ENCODE peak calls at places on chromosome 5, in four cellular contexts. One of them, this sample, is unnamed.

GRCh38 chr5:56763711-56764466 is 51.5 kb upstream of the MAP3K1 start:
- DNase-seq in stomach: no peak
- DNase-seq in breast epithelium: peak; percentile 76
- DNase-seq in tibial artery: no peak
- DNase-seq in this sample: peak; percentile 16

GRCh38 chr5:53874409-53874808 is 314.0 kb downstream of the NDUFS4 start:
- DNase-seq in breast epithelium: no peak
- DNase-seq in stomach: no peak
- DNase-seq in tibial artery: no peak
- DNase-seq in this sample: no peak

GRCh38 chr5:4058899-4059298 is 463.3 kb downstream of the IRX1 start:
- DNase-seq in tibial artery: no peak
- DNase-seq in stomach: no peak
- DNase-seq in breast epithelium: no peak
- DNase-seq in this sample: no peak

GRCh38 chr5:139745800-139746690 is 49.6 kb upstream of the PSD2 start:
- DNase-seq in stomach: peak; percentile 62
- DNase-seq in tibial artery: peak; percentile 81
- DNase-seq in breast epithelium: peak; percentile 64
- DNase-seq in this sample: peak; percentile 69

GRCh38 chr5:58459276-58459859 is 518 bp downstream of the PLK2 start:
- DNase-seq in stomach: peak; percentile 34
- DNase-seq in tibial artery: peak; percentile 27
- DNase-seq in breast epithelium: peak; percentile 54
- DNase-seq in this sample: no peak

GRCh38 chr5:171857537-171857936 is 71.9 kb downstream of the SMIM23 start:
- DNase-seq in tibial artery: no peak
- DNase-seq in breast epithelium: no peak
- DNase-seq in stomach: no peak
- DNase-seq in this sample: no peak

GRCh38 chr5:5380298-5380697 is 42.2 kb upstream of the ICE1 start:
- DNase-seq in tibial artery: no peak
- DNase-seq in stomach: no peak
- DNase-seq in breast epithelium: no peak
- DNase-seq in this sample: no peak

GRCh38 chr5:4868140-4868735 is 271.9 kb upstream of the ADAMTS16 start:
- DNase-seq in tibial artery: no peak
- DNase-seq in stomach: peak; percentile 64
- DNase-seq in breast epithelium: no peak
- DNase-seq in this sample: peak; percentile 82

GRCh38 chr5:51632794-51633193 is 249.5 kb downstream of the ISL1 start:
- DNase-seq in breast epithelium: no peak
- DNase-seq in stomach: peak; percentile 26
- DNase-seq in tibial artery: no peak
- DNase-seq in this sample: no peak

GRCh38 chr5:10464173-10464572 is 22.5 kb downstream of the ROPN1L start:
- DNase-seq in breast epithelium: no peak
- DNase-seq in tibial artery: no peak
- DNase-seq in stomach: no peak
- DNase-seq in this sample: no peak

GRCh38 chr5:125896381-125896780 is 526.8 kb upstream of the GRAMD2B start:
- DNase-seq in breast epithelium: no peak
- DNase-seq in stomach: no peak
- DNase-seq in tibial artery: no peak
- DNase-seq in this sample: no peak

GRCh38 chr5:134570886-134571285 is 45.4 kb downstream of the JADE2 start:
- DNase-seq in stomach: no peak
- DNase-seq in tibial artery: no peak
- DNase-seq in breast epithelium: no peak
- DNase-seq in this sample: no peak

GRCh38 chr5:151923865-151924264 is 786 bp downstream of the GLRA1 start:
- DNase-seq in breast epithelium: no peak
- DNase-seq in stomach: no peak
- DNase-seq in tibial artery: no peak
- DNase-seq in this sample: no peak

GRCh38 chr5:8340261-8340660 is 471.3 kb downstream of the MTRR start:
- DNase-seq in breast epithelium: no peak
- DNase-seq in tibial artery: no peak
- DNase-seq in stomach: no peak
- DNase-seq in this sample: no peak

GRCh38 chr5:155539958-155540595 is 526.5 kb downstream of the KIF4B start:
- DNase-seq in stomach: no peak
- DNase-seq in breast epithelium: no peak
- DNase-seq in tibial artery: no peak
- DNase-seq in this sample: no peak

GRCh38 chr5:68749076-68749475 is 344.7 kb upstream of the SLC30A5 start:
- DNase-seq in tibial artery: no peak
- DNase-seq in breast epithelium: no peak
- DNase-seq in stomach: no peak
- DNase-seq in this sample: no peak

GRCh38 chr5:68744196-68744595 is 349.6 kb upstream of the SLC30A5 start:
- DNase-seq in stomach: no peak
- DNase-seq in tibial artery: no peak
- DNase-seq in breast epithelium: no peak
- DNase-seq in this sample: no peak

GRCh38 chr5:68746220-68747076 is 347.4 kb upstream of the SLC30A5 start:
- DNase-seq in stomach: no peak
- DNase-seq in breast epithelium: no peak
- DNase-seq in tibial artery: no peak
- DNase-seq in this sample: no peak

GRCh38 chr5:68747077-68747420 is 346.8 kb upstream of the SLC30A5 start:
- DNase-seq in tibial artery: no peak
- DNase-seq in breast epithelium: no peak
- DNase-seq in stomach: no peak
- DNase-seq in this sample: no peak

DNA sequence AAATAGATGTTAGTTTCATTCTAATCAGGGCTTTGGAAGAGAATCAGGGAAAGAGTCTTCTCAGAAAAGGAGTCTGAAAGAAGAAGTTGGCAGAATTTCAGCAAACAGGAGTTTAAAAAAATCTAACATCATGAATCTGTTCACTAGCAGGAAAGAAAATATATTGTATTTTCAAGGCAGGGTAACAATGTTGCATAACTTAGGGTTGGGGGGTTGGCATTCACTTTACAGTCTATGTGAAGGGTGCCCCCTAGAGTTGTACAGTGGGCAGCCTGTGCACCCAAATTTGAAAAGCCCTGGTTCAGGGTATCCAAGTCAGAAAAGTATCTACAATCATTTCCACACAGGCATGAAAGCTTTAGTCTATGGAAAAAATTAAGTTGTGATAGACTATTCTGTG is 348.4 kb upstream of the SLC30A5 start:
- DNase-seq in breast epithelium: no peak
- DNase-seq in stomach: no peak
- DNase-seq in tibial artery: no peak
- DNase-seq in this sample: no peak
- TF ChIP-seq CTCF in breast epithelium: no peak
- TF ChIP-seq CTCF in stomach: no peak
- TF ChIP-seq CTCF in tibial artery: no peak
- TF ChIP-seq CTCF in this sample: no peak

GRCh38 chr5:38404667-38405276 is 146.4 kb downstream of the EGFLAM start:
- DNase-seq in tibial artery: no peak
- DNase-seq in breast epithelium: no peak
- DNase-seq in stomach: peak; percentile 36
- DNase-seq in this sample: no peak
- TF ChIP-seq CTCF in tibial artery: no peak
- TF ChIP-seq CTCF in breast epithelium: no peak
- TF ChIP-seq CTCF in stomach: no peak
- TF ChIP-seq CTCF in this sample: no peak

GRCh38 chr5:131997026-131997726 is 14.3 kb downstream of the ACSL6 start:
- DNase-seq in stomach: no peak
- DNase-seq in tibial artery: no peak
- DNase-seq in breast epithelium: no peak
- DNase-seq in this sample: peak; percentile 30
- TF ChIP-seq CTCF in stomach: no peak
- TF ChIP-seq CTCF in tibial artery: no peak
- TF ChIP-seq CTCF in breast epithelium: no peak
- TF ChIP-seq CTCF in this sample: no peak

GRCh38 chr5:91219803-91220371 is 163.2 kb downstream of the ARRDC3 start:
- DNase-seq in breast epithelium: no peak
- DNase-seq in tibial artery: no peak
- DNase-seq in stomach: no peak
- DNase-seq in this sample: no peak
- TF ChIP-seq CTCF in breast epithelium: no peak
- TF ChIP-seq CTCF in tibial artery: no peak
- TF ChIP-seq CTCF in stomach: no peak
- TF ChIP-seq CTCF in this sample: no peak

GRCh38 chr5:127863161-127863560 is 160.0 kb downstream of the CCDC192 start:
- DNase-seq in stomach: no peak
- DNase-seq in tibial artery: no peak
- DNase-seq in breast epithelium: no peak
- DNase-seq in this sample: no peak

GRCh38 chr5:127867006-127867788 is 164.0 kb downstream of the CCDC192 start:
- DNase-seq in breast epithelium: no peak
- DNase-seq in tibial artery: no peak
- DNase-seq in stomach: no peak
- DNase-seq in this sample: no peak

GRCh38 chr5:127864511-127864910 is 161.3 kb downstream of the CCDC192 start:
- DNase-seq in tibial artery: no peak
- DNase-seq in stomach: no peak
- DNase-seq in breast epithelium: no peak
- DNase-seq in this sample: no peak

GRCh38 chr5:127863610-127864395 is 160.6 kb downstream of the CCDC192 start:
- DNase-seq in breast epithelium: no peak
- DNase-seq in tibial artery: no peak
- DNase-seq in stomach: no peak
- DNase-seq in this sample: no peak

DNA sequence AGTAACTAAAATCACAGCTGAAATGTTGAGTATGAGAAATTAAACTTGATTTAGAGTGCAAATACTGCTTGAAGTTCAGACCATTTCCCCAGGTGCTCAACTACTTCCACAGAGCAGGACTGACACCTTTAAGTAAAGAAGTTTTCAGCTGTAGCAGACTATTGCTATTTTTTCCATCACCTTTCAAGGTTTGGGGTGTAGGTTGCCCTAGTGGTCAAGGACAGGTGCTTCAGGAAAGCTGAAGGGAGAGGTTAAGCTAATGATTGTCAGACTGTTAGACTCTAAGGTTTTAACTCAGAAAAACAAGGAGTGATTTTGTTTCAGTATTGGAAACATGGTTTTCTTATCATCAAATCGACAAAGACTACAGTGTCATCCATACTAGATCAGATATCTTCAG is 162.1 kb downstream of the CCDC192 start:
- DNase-seq in tibial artery: no peak
- DNase-seq in stomach: no peak
- DNase-seq in breast epithelium: no peak
- DNase-seq in this sample: no peak
- TF ChIP-seq CTCF in tibial artery: no peak
- TF ChIP-seq CTCF in stomach: no peak
- TF ChIP-seq CTCF in breast epithelium: no peak
- TF ChIP-seq CTCF in this sample: no peak

GRCh38 chr5:153539983-153540382 is 49.5 kb downstream of the GRIA1 start:
- DNase-seq in breast epithelium: no peak
- DNase-seq in stomach: no peak
- DNase-seq in tibial artery: no peak
- DNase-seq in this sample: no peak
- TF ChIP-seq CTCF in breast epithelium: no peak
- TF ChIP-seq CTCF in stomach: no peak
- TF ChIP-seq CTCF in tibial artery: no peak
- TF ChIP-seq CTCF in this sample: no peak

DNA sequence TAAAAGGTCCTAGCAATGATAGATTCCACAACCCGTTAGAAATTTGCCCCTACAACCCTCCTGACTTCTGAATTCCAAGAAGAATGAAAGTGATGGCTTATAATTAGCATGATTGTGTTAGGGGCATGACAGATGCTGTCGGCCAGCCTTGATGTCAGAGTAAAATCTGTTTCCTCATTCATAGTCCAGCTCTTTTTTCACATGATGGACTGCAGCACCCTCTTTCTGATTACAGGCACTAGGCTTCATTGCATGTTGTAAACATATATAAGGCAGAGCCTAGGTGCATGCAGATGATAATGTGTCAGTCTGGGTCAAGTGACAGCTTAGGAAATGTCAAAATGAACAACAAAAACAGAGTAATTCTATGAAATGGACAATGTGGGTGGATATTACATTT is 226.8 kb downstream of the PDE4D start:
- DNase-seq in breast epithelium: no peak
- DNase-seq in tibial artery: no peak
- DNase-seq in stomach: no peak
- DNase-seq in this sample: no peak
- TF ChIP-seq CTCF in breast epithelium: no peak
- TF ChIP-seq CTCF in tibial artery: no peak
- TF ChIP-seq CTCF in stomach: no peak
- TF ChIP-seq CTCF in this sample: no peak

DNA sequence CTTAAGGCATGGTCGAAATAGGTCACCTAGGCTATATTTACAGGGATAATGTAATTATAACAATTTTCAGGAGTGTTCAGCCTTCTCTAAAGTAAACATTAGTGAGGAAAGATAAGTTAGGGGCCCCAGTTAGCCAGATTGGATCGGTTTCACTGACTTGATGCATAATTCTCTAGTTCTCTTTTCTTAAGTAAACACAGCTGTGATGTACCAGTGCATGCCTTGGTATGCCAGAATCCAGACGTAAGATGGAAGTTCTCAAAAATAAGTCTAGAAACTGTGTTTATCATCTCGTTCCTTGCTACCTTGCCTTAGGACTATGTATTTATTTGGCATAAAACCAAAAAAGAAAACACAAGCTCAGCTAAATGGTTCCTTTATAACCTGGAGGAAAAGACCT is 442.2 kb upstream of the CLINT1 start:
- DNase-seq in tibial artery: no peak
- DNase-seq in stomach: no peak
- DNase-seq in breast epithelium: no peak
- DNase-seq in this sample: no peak
- TF ChIP-seq CTCF in tibial artery: no peak
- TF ChIP-seq CTCF in stomach: no peak
- TF ChIP-seq CTCF in breast epithelium: no peak
- TF ChIP-seq CTCF in this sample: no peak

DNA sequence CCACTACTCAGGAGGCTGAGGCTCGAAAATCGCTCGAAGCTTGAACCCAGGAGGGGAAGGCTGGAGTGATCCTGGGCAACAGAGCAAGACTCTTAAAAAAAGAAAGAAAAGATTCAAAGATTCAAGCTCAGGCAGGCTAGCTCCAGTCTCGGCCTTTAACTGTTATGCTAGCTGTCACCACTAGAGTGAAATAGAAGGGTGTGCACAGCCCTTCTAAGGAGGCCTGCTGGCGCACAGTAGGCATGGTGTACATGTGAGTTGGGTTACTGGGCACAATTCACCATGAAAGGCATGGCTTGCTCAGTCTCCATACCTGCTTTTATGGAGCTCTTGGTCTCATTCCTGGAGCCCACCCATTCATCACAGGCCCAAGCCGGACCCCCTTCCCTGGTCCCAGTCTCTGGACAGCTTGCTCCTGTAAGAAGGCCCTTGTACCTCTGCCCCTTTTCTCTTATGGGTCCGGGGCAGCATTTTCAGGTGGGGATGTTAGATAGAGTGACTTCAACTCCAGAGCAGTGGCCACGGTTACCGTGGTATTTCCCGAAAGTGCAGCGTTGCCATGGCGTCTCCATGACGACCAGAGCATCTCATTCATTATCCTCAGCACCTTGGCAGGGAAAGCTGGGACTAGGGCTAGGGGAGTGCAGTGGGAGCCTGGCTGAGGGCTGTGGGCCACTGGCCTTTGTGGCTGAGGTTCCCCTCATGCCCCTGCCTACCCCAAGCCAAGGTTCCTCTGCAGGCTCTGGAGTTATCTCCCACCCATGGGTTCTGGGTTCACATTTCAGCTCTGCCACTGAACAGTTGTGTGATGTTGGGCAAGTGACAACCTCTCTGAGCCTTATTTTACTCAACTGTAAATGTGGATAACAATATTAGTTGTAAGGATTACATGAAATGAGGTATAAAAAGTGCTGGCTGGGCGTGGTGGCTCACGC is 5.7 kb downstream of the NDST1 start:
- DNase-seq in breast epithelium: no peak
- DNase-seq in tibial artery: no peak
- DNase-seq in stomach: no peak
- DNase-seq in this sample: no peak
- TF ChIP-seq CTCF in breast epithelium: no peak
- TF ChIP-seq CTCF in tibial artery: no peak
- TF ChIP-seq CTCF in stomach: no peak
- TF ChIP-seq CTCF in this sample: no peak